ENCODE peak calls at places on chromosomes 2 and 18, in seven cellular contexts. One of them, this sample, is unnamed.
A peak's percentile ranks its signal among the peaks of the same experiment; 100 is the strongest.

GRCh38 chr2:85595378-85596232 is at the start of gene RNF181:
- DNase-seq in osteocyte: peak; percentile 96
- DNase-seq in glutamatergic neuron: peak; percentile 90
- DNase-seq in coronary artery: peak; percentile 98
- DNase-seq in omental fat pad: peak; percentile 75
- DNase-seq in left lung: peak; percentile 94
- DNase-seq in psoas muscle: peak; percentile 95
- DNase-seq in this sample: peak; percentile 98

GRCh38 chr2:175815537-175815936 is 186.5 kb downstream of the LNPK start:
- DNase-seq in osteocyte: no peak
- DNase-seq in glutamatergic neuron: no peak
- DNase-seq in coronary artery: no peak
- DNase-seq in omental fat pad: no peak
- DNase-seq in left lung: no peak
- DNase-seq in psoas muscle: no peak
- DNase-seq in this sample: no peak

GRCh38 chr2:222926915-222927314 is 66.1 kb downstream of the ACSL3 start:
- DNase-seq in osteocyte: no peak
- DNase-seq in glutamatergic neuron: no peak
- DNase-seq in coronary artery: no peak
- DNase-seq in omental fat pad: no peak
- DNase-seq in left lung: no peak
- DNase-seq in psoas muscle: no peak
- DNase-seq in this sample: no peak

GRCh38 chr2:168156661-168157060 is 90.7 kb downstream of the STK39 start:
- DNase-seq in osteocyte: no peak
- DNase-seq in glutamatergic neuron: peak; percentile 38
- DNase-seq in coronary artery: no peak
- DNase-seq in omental fat pad: no peak
- DNase-seq in left lung: no peak
- DNase-seq in psoas muscle: no peak
- DNase-seq in this sample: peak; percentile 87

GRCh38 chr2:219104107-219105050 is 43.7 kb upstream of the IHH start:
- DNase-seq in osteocyte: no peak
- DNase-seq in glutamatergic neuron: no peak
- DNase-seq in coronary artery: no peak
- DNase-seq in omental fat pad: no peak
- DNase-seq in left lung: no peak
- DNase-seq in psoas muscle: no peak
- DNase-seq in this sample: peak; percentile 58

GRCh38 chr2:44010266-44010665 is 14.5 kb upstream of the LRPPRC start:
- DNase-seq in osteocyte: no peak
- DNase-seq in glutamatergic neuron: no peak
- DNase-seq in coronary artery: no peak
- DNase-seq in omental fat pad: no peak
- DNase-seq in left lung: no peak
- DNase-seq in psoas muscle: no peak
- DNase-seq in this sample: no peak

GRCh38 chr2:214960677-214961076 is 151.2 kb upstream of the BARD1 start:
- DNase-seq in osteocyte: no peak
- DNase-seq in glutamatergic neuron: no peak
- DNase-seq in coronary artery: no peak
- DNase-seq in omental fat pad: no peak
- DNase-seq in left lung: no peak
- DNase-seq in psoas muscle: no peak
- DNase-seq in this sample: no peak

GRCh38 chr2:116088246-116088645 is 1645.8 kb downstream of the DPP10 start:
- DNase-seq in osteocyte: no peak
- DNase-seq in glutamatergic neuron: no peak
- DNase-seq in coronary artery: no peak
- DNase-seq in omental fat pad: no peak
- DNase-seq in left lung: no peak
- DNase-seq in psoas muscle: no peak
- DNase-seq in this sample: no peak

GRCh38 chr2:237723613-237724012 is 75.0 kb upstream of the RBM44 start:
- DNase-seq in osteocyte: peak; percentile 67
- DNase-seq in glutamatergic neuron: peak; percentile 89
- DNase-seq in coronary artery: no peak
- DNase-seq in omental fat pad: no peak
- DNase-seq in left lung: no peak
- DNase-seq in psoas muscle: no peak
- DNase-seq in this sample: peak; percentile 61

GRCh38 chr2:151878655-151879563 is 50.7 kb upstream of the ARL5A start:
- DNase-seq in osteocyte: no peak
- DNase-seq in glutamatergic neuron: no peak
- DNase-seq in coronary artery: no peak
- DNase-seq in omental fat pad: no peak
- DNase-seq in left lung: no peak
- DNase-seq in psoas muscle: no peak
- DNase-seq in this sample: peak; percentile 22

GRCh38 chr18:48683197-48683596 is 144.4 kb downstream of the CTIF start:
- DNase-seq in osteocyte: no peak
- DNase-seq in glutamatergic neuron: no peak
- DNase-seq in coronary artery: no peak
- DNase-seq in omental fat pad: no peak
- DNase-seq in left lung: no peak
- DNase-seq in psoas muscle: no peak
- DNase-seq in this sample: no peak

GRCh38 chr2:31979966-31980365 is 30.8 kb downstream of the MEMO1 start:
- DNase-seq in osteocyte: no peak
- DNase-seq in glutamatergic neuron: no peak
- DNase-seq in coronary artery: no peak
- DNase-seq in omental fat pad: no peak
- DNase-seq in left lung: no peak
- DNase-seq in psoas muscle: no peak
- DNase-seq in this sample: no peak

GRCh38 chr2:13485256-13485655 is 768.5 kb downstream of the TRIB2 start:
- DNase-seq in osteocyte: no peak
- DNase-seq in glutamatergic neuron: no peak
- DNase-seq in coronary artery: no peak
- DNase-seq in omental fat pad: no peak
- DNase-seq in left lung: no peak
- DNase-seq in psoas muscle: no peak
- DNase-seq in this sample: no peak

GRCh38 chr2:70670202-70670601 is 97.8 kb downstream of the ADD2 start:
- DNase-seq in osteocyte: no peak
- DNase-seq in glutamatergic neuron: no peak
- DNase-seq in coronary artery: peak; percentile 0
- DNase-seq in omental fat pad: no peak
- DNase-seq in left lung: no peak
- DNase-seq in psoas muscle: no peak
- DNase-seq in this sample: no peak
- TF ChIP-seq CTCF in osteocyte: no peak
- TF ChIP-seq CTCF in glutamatergic neuron: no peak
- TF ChIP-seq CTCF in coronary artery: no peak
- TF ChIP-seq CTCF in omental fat pad: no peak
- TF ChIP-seq CTCF in left lung: no peak
- TF ChIP-seq CTCF in psoas muscle: no peak
- TF ChIP-seq CTCF in this sample: no peak

GRCh38 chr2:234111523-234111922 is 61.0 kb downstream of the SPP2 start:
- DNase-seq in osteocyte: no peak
- DNase-seq in glutamatergic neuron: no peak
- DNase-seq in coronary artery: no peak
- DNase-seq in omental fat pad: no peak
- DNase-seq in left lung: no peak
- DNase-seq in psoas muscle: no peak
- DNase-seq in this sample: peak; percentile 86
- TF ChIP-seq CTCF in osteocyte: no peak
- TF ChIP-seq CTCF in glutamatergic neuron: no peak
- TF ChIP-seq CTCF in coronary artery: no peak
- TF ChIP-seq CTCF in omental fat pad: no peak
- TF ChIP-seq CTCF in left lung: no peak
- TF ChIP-seq CTCF in psoas muscle: no peak
- TF ChIP-seq CTCF in this sample: no peak

DNA sequence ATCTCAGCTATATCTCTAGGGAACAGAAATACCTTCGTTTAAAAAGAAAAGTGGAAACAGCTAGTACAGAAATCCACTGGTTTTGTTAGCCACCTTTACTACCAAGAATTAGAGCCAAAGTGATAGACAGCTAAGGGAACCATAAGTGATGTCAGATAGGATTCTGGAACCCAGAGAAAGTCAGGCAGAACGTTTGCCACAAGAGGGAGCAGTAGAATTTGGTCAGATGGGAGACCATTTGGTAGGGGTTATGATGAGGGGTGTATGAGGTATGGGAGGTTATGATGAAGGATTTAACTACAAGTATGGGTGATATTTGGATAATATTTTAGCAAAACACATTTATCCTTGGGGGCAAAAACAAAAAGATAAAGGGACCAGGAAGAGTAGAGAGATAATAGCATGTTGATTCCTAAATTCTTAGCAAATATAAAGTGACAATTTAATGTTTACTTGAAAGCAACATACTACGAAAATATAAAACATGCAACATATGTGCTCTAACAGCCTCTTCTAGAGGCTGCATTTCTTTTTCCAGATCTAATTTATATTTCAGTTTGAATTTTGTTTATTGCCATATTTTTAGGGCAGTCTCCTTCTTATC is 3.3 kb downstream of the SLC8A1 start:
- DNase-seq in osteocyte: no peak
- DNase-seq in glutamatergic neuron: no peak
- DNase-seq in coronary artery: no peak
- DNase-seq in omental fat pad: no peak
- DNase-seq in left lung: no peak
- DNase-seq in psoas muscle: no peak
- DNase-seq in this sample: no peak
- TF ChIP-seq CTCF in osteocyte: peak; percentile 55
- TF ChIP-seq CTCF in glutamatergic neuron: peak; percentile 54
- TF ChIP-seq CTCF in coronary artery: no peak
- TF ChIP-seq CTCF in omental fat pad: no peak
- TF ChIP-seq CTCF in left lung: peak; percentile 35
- TF ChIP-seq CTCF in psoas muscle: peak; percentile 40
- TF ChIP-seq CTCF in this sample: peak; percentile 67

GRCh38 chr18:75208055-75208835 is 694 bp downstream of the PTGR3 start:
- DNase-seq in osteocyte: no peak
- DNase-seq in glutamatergic neuron: peak; percentile 63
- DNase-seq in coronary artery: no peak
- DNase-seq in omental fat pad: no peak
- DNase-seq in left lung: peak; percentile 89
- DNase-seq in psoas muscle: peak; percentile 82
- DNase-seq in this sample: no peak
- TF ChIP-seq CTCF in osteocyte: peak; percentile 15
- TF ChIP-seq CTCF in glutamatergic neuron: no peak
- TF ChIP-seq CTCF in coronary artery: no peak
- TF ChIP-seq CTCF in omental fat pad: no peak
- TF ChIP-seq CTCF in left lung: no peak
- TF ChIP-seq CTCF in psoas muscle: peak; percentile 4
- TF ChIP-seq CTCF in this sample: no peak